ENCODE peak calls at places on chromosomes 1 and 21, in eight cellular contexts. V is GM23338, Q is PC-3, F is HCT116, H is GM23248, I is MM.1S, L is neural progenitor cell, K is SK-N-SH. A is an unnamed sample. For H3K27me3, the result is how much of the 10 kb centered on the place peaks cover.

GRCh38 chr1:179817056-179817455 is 60.5 kb downstream of the TOR1AIP2 start:
- DNase-seq in I (no peak), L (no peak), F (no peak), K (no peak), V (no peak), H (no peak), Q (no peak), A (no peak)

GRCh38 chr1:152244576-152244975 is 20.6 kb upstream of the HRNR start:
- DNase-seq in Q (peak), L (no peak), H (peak), F (no peak), V (no peak), K (no peak), I (no peak), A (no peak)

GRCh38 chr1:183278736-183279591 is 92.9 kb downstream of the LAMC2 start:
- DNase-seq in F (no peak), H (peak), L (no peak), I (no peak), V (no peak), K (no peak), Q (peak), A (no peak)

GRCh38 chr1:6150006-6150938 is 29.8 kb downstream of the CHD5 start:
- DNase-seq in K (no peak), V (no peak), F (no peak), H (no peak), Q (no peak), L (no peak), I (no peak), A (no peak)

GRCh38 chr1:213186168-213186567 is 135.1 kb downstream of the RPS6KC1 start:
- DNase-seq in F (no peak), V (no peak), I (peak), L (no peak), K (no peak), Q (no peak), H (no peak), A (no peak)

GRCh38 chr1:226529891-226530290 is 18.7 kb upstream of the STUM start:
- DNase-seq in I (no peak), H (no peak), F (no peak), L (no peak), V (no peak), Q (no peak), K (no peak), A (no peak)

GRCh38 chr1:5513891-5514515 is 478.2 kb downstream of the NPHP4 start:
- DNase-seq in F (no peak), K (no peak), V (no peak), H (no peak), L (no peak), I (no peak), Q (peak), A (peak)

GRCh38 chr1:209398330-209398991 is 185.1 kb upstream of the CAMK1G start:
- DNase-seq in F (no peak), V (peak), K (peak), Q (peak), L (no peak), H (peak), I (peak), A (peak)

GRCh38 chr1:13826591-13826990 is 126.6 kb downstream of the PRDM2 start:
- DNase-seq in I (no peak), K (no peak), F (no peak), L (no peak), Q (no peak), V (no peak), H (no peak), A (peak)

GRCh38 chr1:13830170-13830569 is 130.2 kb downstream of the PRDM2 start:
- DNase-seq in F (no peak), Q (no peak), K (peak), L (no peak), H (no peak), V (no peak), I (no peak), A (no peak)

GRCh38 chr1:13830616-13831280 is 130.8 kb downstream of the PRDM2 start:
- DNase-seq in L (no peak), I (no peak), F (no peak), K (peak), Q (no peak), H (no peak), V (no peak), A (no peak)

GRCh38 chr1:13829152-13829769 is 129.3 kb downstream of the PRDM2 start:
- DNase-seq in V (no peak), L (no peak), I (no peak), F (peak), H (no peak), Q (peak), K (peak), A (no peak)

DNA sequence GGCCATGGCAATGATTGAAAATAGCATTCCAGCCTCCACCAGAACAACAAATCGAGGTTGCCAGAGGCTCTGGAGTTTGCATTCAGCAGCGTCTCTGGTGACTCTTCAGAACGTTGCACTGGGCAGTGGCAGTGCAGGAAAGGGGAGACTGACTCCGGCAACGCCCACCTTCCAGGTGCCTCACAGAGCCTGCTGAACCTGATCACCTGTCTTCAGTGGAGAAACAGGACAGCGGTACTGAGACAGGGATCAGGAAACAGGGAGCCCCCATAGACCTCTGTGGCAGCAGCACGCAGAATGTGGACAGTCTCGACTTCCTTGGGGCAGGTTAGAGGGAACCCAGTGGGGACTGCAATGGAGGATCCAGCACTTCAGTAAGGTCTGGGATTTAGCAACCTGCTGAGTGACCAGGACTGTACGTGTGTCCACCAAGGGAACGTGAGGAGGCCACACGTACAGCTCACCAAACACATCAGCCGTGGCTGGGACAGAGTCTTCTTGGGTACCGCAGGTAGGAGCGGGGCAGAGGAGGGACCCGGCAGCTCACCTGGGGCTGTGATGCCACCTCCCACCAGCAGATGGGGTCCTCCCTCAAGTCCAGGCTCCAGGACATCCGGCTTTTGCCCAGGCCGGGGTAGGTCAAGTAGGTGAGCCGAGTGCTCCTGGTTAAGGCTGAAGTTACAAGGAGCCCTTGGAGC is 128.6 kb downstream of the PRDM2 start:
- DNase-seq in Q (peak), F (peak), K (peak), L (peak), I (peak), H (peak), V (peak), A (peak)
- H2AFZ ChIP-seq in Q (peak), F (no peak), K (no peak), L (peak), I (peak), H (no peak), V (peak), A (no peak)

GRCh38 chr21:44337428-44337827 is 1.8 kb downstream of the CFAP410 start:
- DNase-seq in K (no peak), H (peak), V (no peak), I (no peak), L (no peak), Q (no peak), F (no peak), A (no peak)

GRCh38 chr21:44338971-44339910 is at the start of gene CFAP410:
- DNase-seq in L (peak), V (peak), F (peak), I (peak), Q (peak), H (peak), K (peak), A (peak)

GRCh38 chr21:44334637-44335030 is 4.6 kb downstream of the CFAP410 start:
- DNase-seq in H (no peak), L (no peak), K (no peak), I (no peak), Q (no peak), F (no peak), V (no peak), A (no peak)

GRCh38 chr21:44335266-44336059 is 3.7 kb downstream of the CFAP410 start:
- DNase-seq in V (no peak), Q (no peak), F (no peak), I (no peak), K (no peak), H (no peak), L (no peak), A (no peak)

DNA sequence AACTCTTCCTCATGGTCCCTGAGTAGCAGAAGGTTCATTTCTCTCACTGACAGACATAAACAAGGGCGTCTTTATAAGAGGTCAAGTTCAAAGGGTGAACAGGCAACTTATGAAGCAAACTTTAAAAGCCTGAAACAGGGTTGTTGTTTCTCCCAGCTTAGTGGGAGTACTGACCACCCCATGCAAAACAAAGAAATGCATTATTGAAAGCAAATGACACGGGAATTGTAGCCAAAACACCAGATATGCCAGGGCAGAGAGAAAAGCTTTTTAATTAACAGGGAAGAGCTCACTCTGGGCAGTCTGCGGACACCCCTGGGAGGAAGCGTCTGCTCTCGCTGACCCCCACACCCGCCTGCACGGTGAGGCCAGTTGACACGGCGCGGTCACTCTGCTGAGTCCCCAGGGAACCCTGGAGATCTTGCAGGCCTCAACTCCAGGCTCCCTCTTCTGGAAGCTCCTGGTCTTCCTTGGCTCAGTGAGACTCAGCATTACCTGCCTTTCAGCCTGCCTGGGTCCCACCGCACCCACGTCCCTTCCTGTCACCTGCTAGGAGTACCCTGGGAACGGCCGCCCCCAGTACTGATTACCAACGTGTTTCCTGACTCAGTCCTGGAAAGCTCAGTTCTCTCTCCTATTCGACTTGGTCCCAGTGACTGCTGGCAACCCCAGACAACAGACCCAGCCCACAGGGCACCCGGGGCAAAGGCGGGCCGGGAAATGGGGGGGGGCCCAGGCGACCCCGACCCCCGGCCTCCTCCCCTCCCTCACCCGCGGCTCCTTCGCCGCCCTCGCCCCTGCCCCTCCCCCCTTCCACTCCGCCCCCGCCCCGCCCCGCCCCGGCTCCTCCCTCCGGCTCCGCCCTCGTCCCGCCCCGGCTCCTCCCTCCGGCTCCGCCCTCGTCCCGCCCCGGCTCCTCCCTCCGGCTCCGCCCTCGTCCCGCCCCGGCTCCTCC is 972 bp downstream of the CFAP410 start:
- DNase-seq in K (peak), I (peak), H (peak), L (peak), V (peak), F (peak), Q (peak), A (peak)
- TF ChIP-seq EZH2phosphoT487 in K (no peak), I (no peak), H (no peak), L (no peak), V (no peak), F (no peak), Q (no peak), A (no peak)

GRCh38 chr1:81756872-81757271 is 43.9 kb upstream of the ADGRL2 start:
- DNase-seq in F (no peak), V (no peak), L (no peak), H (no peak), Q (no peak), I (no peak), K (no peak), A (no peak)

GRCh38 chr1:81754424-81754823 is 46.3 kb upstream of the ADGRL2 start:
- DNase-seq in Q (no peak), F (no peak), L (no peak), K (no peak), I (no peak), V (no peak), H (no peak), A (no peak)

GRCh38 chr1:81760487-81761097 is 40.1 kb upstream of the ADGRL2 start:
- DNase-seq in H (peak), F (no peak), V (peak), L (peak), Q (peak), I (no peak), K (peak), A (peak)

GRCh38 chr1:81758213-81758612 is 42.5 kb upstream of the ADGRL2 start:
- DNase-seq in F (no peak), I (no peak), H (no peak), V (no peak), K (no peak), Q (peak), L (no peak), A (peak)

GRCh38 chr1:81757398-81758020 is 43.2 kb upstream of the ADGRL2 start:
- DNase-seq in F (no peak), V (no peak), Q (no peak), I (no peak), K (no peak), L (no peak), H (no peak), A (no peak)
- H3K27me3 ChIP-seq in F (under half), V (under half), Q (under half), I (under half), K (under half), L (under half), H (under half), A (under half)

GRCh38 chr1:76593614-76594013 is 273.7 kb upstream of the ST6GALNAC5 start:
- DNase-seq in Q (no peak), K (no peak), I (no peak), L (no peak), V (no peak), F (no peak), H (peak), A (no peak)
- H2AFZ ChIP-seq in Q (no peak), K (no peak), I (no peak), L (no peak), V (no peak), F (no peak), H (no peak), A (no peak)

GRCh38 chr1:31788138-31788824 is 24.1 kb upstream of the ADGRB2 start:
- DNase-seq in L (peak), V (peak), F (peak), I (peak), Q (peak), K (peak), H (peak), A (peak)
- TF ChIP-seq EZH2phosphoT487 in L (no peak), V (no peak), F (no peak), I (no peak), Q (no peak), K (no peak), H (no peak), A (no peak)